ENCODE peak calls at places on chromosomes 13 and 19, in five cellular contexts. One of them, this sample, is unnamed.

GRCh38 chr13:90919153-90919552 is 428.3 kb upstream of the MIR17HG start:
- DNase-seq in ascending aorta: no peak
- DNase-seq in T-helper 9 cell: no peak
- DNase-seq in SW480: no peak
- DNase-seq in GM03348: no peak
- DNase-seq in this sample: no peak

GRCh38 chr19:38130399-38130798 is 93.6 kb downstream of the DPF1 start:
- DNase-seq in ascending aorta: no peak
- DNase-seq in T-helper 9 cell: no peak
- DNase-seq in SW480: no peak
- DNase-seq in GM03348: no peak
- DNase-seq in this sample: no peak

GRCh38 chr13:87138856-87139255 is 532.3 kb upstream of the SLITRK5 start:
- DNase-seq in ascending aorta: no peak
- DNase-seq in T-helper 9 cell: no peak
- DNase-seq in SW480: no peak
- DNase-seq in GM03348: no peak
- DNase-seq in this sample: no peak

GRCh38 chr13:112958127-112958989 is 10.7 kb upstream of the MCF2L start:
- DNase-seq in ascending aorta: no peak
- DNase-seq in T-helper 9 cell: no peak
- DNase-seq in SW480: no peak
- DNase-seq in GM03348: no peak
- DNase-seq in this sample: no peak

GRCh38 chr19:39413269-39413902 is 917 bp downstream of the PLEKHG2 start:
- DNase-seq in ascending aorta: peak; percentile 88
- DNase-seq in T-helper 9 cell: no peak
- DNase-seq in SW480: peak; percentile 47
- DNase-seq in GM03348: peak; percentile 85
- DNase-seq in this sample: peak; percentile 84

GRCh38 chr19:7928741-7929701 is 3.1 kb upstream of the CTXN1 start:
- DNase-seq in ascending aorta: peak; percentile 90
- DNase-seq in T-helper 9 cell: peak; percentile 71
- DNase-seq in SW480: peak; percentile 74
- DNase-seq in GM03348: peak; percentile 77
- DNase-seq in this sample: peak; percentile 64

GRCh38 chr13:97223711-97224461 is 1.8 kb downstream of the MBNL2 start:
- DNase-seq in ascending aorta: peak; percentile 87
- DNase-seq in T-helper 9 cell: peak; percentile 7
- DNase-seq in SW480: peak; percentile 68
- DNase-seq in GM03348: peak; percentile 69
- DNase-seq in this sample: peak; percentile 46

GRCh38 chr13:113400621-113401451 is 36.9 kb upstream of the GRTP1 start:
- DNase-seq in ascending aorta: peak; percentile 52
- DNase-seq in T-helper 9 cell: no peak
- DNase-seq in SW480: no peak
- DNase-seq in GM03348: no peak
- DNase-seq in this sample: peak; percentile 88

GRCh38 chr13:44283598-44283997 is 90.0 kb upstream of the SERP2 start:
- DNase-seq in ascending aorta: no peak
- DNase-seq in T-helper 9 cell: no peak
- DNase-seq in SW480: no peak
- DNase-seq in GM03348: no peak
- DNase-seq in this sample: no peak

GRCh38 chr13:54337526-54337925 is 1308.9 kb downstream of the OLFM4 start:
- DNase-seq in ascending aorta: no peak
- DNase-seq in T-helper 9 cell: no peak
- DNase-seq in SW480: no peak
- DNase-seq in GM03348: no peak
- DNase-seq in this sample: no peak

GRCh38 chr13:64510698-64511097 is 2719.4 kb downstream of the PCDH9 start:
- DNase-seq in ascending aorta: no peak
- DNase-seq in T-helper 9 cell: no peak
- DNase-seq in SW480: no peak
- DNase-seq in GM03348: no peak
- DNase-seq in this sample: no peak

GRCh38 chr13:104008571-104009435 is 942.6 kb upstream of the SLC10A2 start:
- DNase-seq in ascending aorta: no peak
- DNase-seq in T-helper 9 cell: no peak
- DNase-seq in SW480: no peak
- DNase-seq in GM03348: no peak
- DNase-seq in this sample: no peak

This sample was measured in left ventricle myocardium superior.